ENCODE peak calls at places on chromosomes 4 and X, in nine cellular contexts. B, M, F, Y, P, I, A, Z and H are unnamed samples.

GRCh38 chr4:101163936-101164335 is 183.4 kb downstream of the PPP3CA start:
- DNase-seq in B (no peak), M (peak), F (no peak), Y (no peak), P (peak), I (no peak), A (peak), Z (no peak), H (no peak)

GRCh38 chrX:118220509-118220908 is 103.9 kb upstream of the KLHL13 start:
- DNase-seq in B (no peak), M (no peak), F (no peak), Y (no peak), P (no peak), I (no peak), A (no peak), Z (no peak), H (no peak)

GRCh38 chrX:33252306-33252825 is 41.0 kb upstream of the DMD start:
- DNase-seq in B (no peak), M (no peak), F (no peak), Y (no peak), P (no peak), I (no peak), A (peak), Z (no peak), H (no peak)

GRCh38 chr4:125741825-125742452 is 427.2 kb downstream of the FAT4 start:
- DNase-seq in B (no peak), M (peak), F (no peak), Y (no peak), P (peak), I (no peak), A (peak), Z (peak), H (no peak)

GRCh38 chr4:141571368-141571767 is 65.0 kb upstream of the IL15 start:
- DNase-seq in B (no peak), M (peak), F (no peak), Y (peak), P (peak), I (no peak), A (peak), Z (peak), H (no peak)

GRCh38 chr4:970046-970745 is 3.2 kb downstream of the DGKQ start:
- DNase-seq in B (no peak), M (no peak), F (no peak), Y (no peak), P (no peak), I (no peak), A (no peak), Z (no peak), H (peak)

GRCh38 chr4:41632481-41633073 is 94.6 kb downstream of the LIMCH1 start:
- DNase-seq in B (no peak), M (peak), F (no peak), Y (no peak), P (peak), I (no peak), A (no peak), Z (no peak), H (no peak)

GRCh38 chr4:26150948-26151347 is 169.9 kb upstream of the RBPJ start:
- DNase-seq in B (no peak), M (no peak), F (no peak), Y (no peak), P (peak), I (no peak), A (peak), Z (peak), H (no peak)

GRCh38 chrX:48960291-48960690 is 2.9 kb upstream of the OTUD5 start:
- DNase-seq in B (no peak), M (no peak), F (no peak), Y (no peak), P (no peak), I (no peak), A (no peak), Z (no peak), H (no peak)

GRCh38 chr4:1285790-1286553 is 3.7 kb upstream of the MAEA start:
- DNase-seq in B (no peak), M (peak), F (no peak), Y (no peak), P (peak), I (no peak), A (peak), Z (no peak), H (no peak)

GRCh38 chrX:68121835-68122234 is 311.5 kb downstream of the OPHN1 start:
- DNase-seq in B (no peak), M (no peak), F (no peak), Y (no peak), P (no peak), I (no peak), A (no peak), Z (no peak), H (no peak)

GRCh38 chr4:156913234-156913633 is 58.4 kb downstream of the PDGFC start:
- DNase-seq in B (no peak), M (no peak), F (no peak), Y (no peak), P (no peak), I (no peak), A (no peak), Z (no peak), H (no peak)

GRCh38 chr4:13704020-13704419 is 76.5 kb upstream of the BOD1L1 start:
- DNase-seq in B (no peak), M (no peak), F (no peak), Y (no peak), P (no peak), I (no peak), A (no peak), Z (no peak), H (no peak)

GRCh38 chrX:69236641-69237040 is 71.4 kb upstream of the PJA1 start:
- DNase-seq in B (no peak), M (no peak), F (no peak), Y (no peak), P (no peak), I (no peak), A (no peak), Z (no peak), H (no peak)

GRCh38 chr4:156109943-156110925 is 156.6 kb upstream of the CTSO start:
- DNase-seq in B (no peak), M (peak), F (no peak), Y (peak), P (peak), I (peak), A (peak), Z (peak), H (no peak)

GRCh38 chrX:134599173-134599914 is 58.9 kb downstream of the PLAC1 start:
- DNase-seq in B (no peak), M (peak), F (no peak), Y (peak), P (peak), I (peak), A (peak), Z (peak), H (no peak)

GRCh38 chrX:48458711-48459110 is 11.3 kb downstream of the SLC38A5 start:
- DNase-seq in B (no peak), M (no peak), F (no peak), Y (no peak), P (no peak), I (no peak), A (no peak), Z (peak), H (peak)

GRCh38 chr4:48879561-48880442 is 26.8 kb downstream of the OCIAD2 start:
- DNase-seq in B (no peak), M (no peak), F (no peak), Y (no peak), P (no peak), I (no peak), A (no peak), Z (no peak), H (no peak)

GRCh38 chr4:45636175-45636574 is 487.7 kb downstream of the GABRG1 start:
- DNase-seq in B (no peak), M (no peak), F (no peak), Y (no peak), P (no peak), I (no peak), A (no peak), Z (no peak), H (no peak)

GRCh38 chr4:6200922-6201362 is 593 bp upstream of the JAKMIP1 start:
- DNase-seq in B (no peak), M (no peak), F (no peak), Y (no peak), P (no peak), I (no peak), A (no peak), Z (no peak), H (no peak)

GRCh38 chrX:53547668-53548067 is 113.5 kb upstream of the HSD17B10 start:
- DNase-seq in B (no peak), M (no peak), F (no peak), Y (no peak), P (no peak), I (no peak), A (no peak), Z (no peak), H (no peak)

GRCh38 chrX:21176927-21177571 is 197.2 kb upstream of the CNKSR2 start:
- DNase-seq in B (no peak), M (peak), F (no peak), Y (no peak), P (no peak), I (no peak), A (no peak), Z (no peak), H (no peak)

GRCh38 chr4:117777721-117778120 is 256.6 kb upstream of the NDST3 start:
- DNase-seq in B (no peak), M (no peak), F (no peak), Y (no peak), P (no peak), I (no peak), A (no peak), Z (no peak), H (no peak)

GRCh38 chr4:108426493-108426892 is 193.9 kb upstream of the RPL34 start:
- DNase-seq in B (no peak), M (peak), F (no peak), Y (peak), P (peak), I (no peak), A (peak), Z (peak), H (no peak)

GRCh38 chr4:126752702-126753101 is 880.1 kb upstream of the INTU start:
- DNase-seq in B (no peak), M (no peak), F (no peak), Y (no peak), P (no peak), I (no peak), A (no peak), Z (no peak), H (no peak)

GRCh38 chr4:189049682-189050081 is 891.0 kb upstream of the FRG1 start:
- DNase-seq in B (no peak), M (no peak), F (no peak), Y (no peak), P (no peak), I (no peak), A (no peak), Z (no peak), H (no peak)

DNA sequence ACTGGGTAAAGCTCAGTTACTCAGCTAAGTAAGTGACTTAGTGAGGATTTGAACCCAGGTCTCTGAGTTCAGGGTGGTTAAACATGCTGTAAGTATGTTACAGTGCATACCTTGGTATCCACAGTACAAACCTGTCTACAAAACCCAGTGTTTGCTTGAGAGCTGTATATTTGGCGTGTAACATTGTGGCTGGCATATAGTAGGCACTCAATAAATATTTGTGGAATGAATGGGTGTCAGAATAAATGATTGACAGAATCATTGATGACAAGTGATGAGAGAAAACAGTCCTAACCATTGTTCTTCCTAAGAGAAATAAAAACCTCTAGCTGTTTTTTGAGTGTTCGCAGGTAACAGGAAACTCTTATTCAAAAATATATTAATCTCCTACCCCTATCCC is 79.7 kb upstream of the BCOR start:
- DNase-seq in B (no peak), M (no peak), F (no peak), Y (no peak), P (no peak), I (no peak), A (no peak), Z (no peak), H (no peak)
- H3K4me3 ChIP-seq in B (peak), M (no peak), F (no peak), Y (no peak), P (no peak), I (no peak), A (no peak), Z (peak), H (no peak)

GRCh38 chrX:104270212-104270611 is 15.5 kb upstream of the ESX1 start:
- DNase-seq in B (no peak), M (no peak), F (no peak), Y (no peak), P (no peak), I (no peak), A (no peak), Z (no peak), H (no peak)

DNA sequence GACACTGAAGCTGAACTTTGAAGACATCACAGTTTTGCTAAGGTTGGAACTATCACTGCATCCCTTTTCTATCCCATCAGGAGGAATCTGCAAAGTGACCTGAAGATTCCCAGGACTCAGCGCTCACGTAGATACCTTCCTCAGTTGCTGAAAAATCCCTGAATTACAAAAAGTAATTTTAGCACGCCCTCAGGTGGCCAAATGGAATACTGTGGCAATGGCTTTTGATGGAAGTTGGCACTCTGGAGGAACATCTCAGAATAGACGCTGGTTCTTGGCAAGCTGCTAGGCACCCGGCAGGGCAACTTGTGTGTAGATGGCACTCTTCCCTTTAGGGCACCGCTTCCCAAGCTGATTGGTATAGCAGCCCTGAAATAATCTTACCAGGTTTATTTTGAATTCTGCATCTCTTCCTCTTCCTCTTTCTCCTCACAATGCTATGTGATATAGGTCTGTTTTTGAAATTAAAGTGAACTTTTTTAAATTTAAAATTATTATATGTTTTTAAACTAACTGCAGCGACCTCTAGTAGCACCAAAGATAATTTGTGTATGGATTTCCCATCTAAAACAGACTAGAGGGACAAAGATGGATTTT is 16.3 kb upstream of the ESX1 start:
- DNase-seq in B (no peak), M (peak), F (peak), Y (no peak), P (peak), I (peak), A (peak), Z (peak), H (peak)
- H3K4me3 ChIP-seq in B (no peak), M (peak), F (no peak), Y (peak), P (peak), I (no peak), A (peak), Z (no peak), H (peak)

GRCh38 chr4:76309939-76310549 is 3.5 kb downstream of the STBD1 start:
- DNase-seq in B (no peak), M (no peak), F (no peak), Y (no peak), P (no peak), I (no peak), A (no peak), Z (no peak), H (no peak)
- H3K4me3 ChIP-seq in B (no peak), M (no peak), F (no peak), Y (no peak), P (no peak), I (no peak), A (no peak), Z (no peak), H (no peak)

GRCh38 chr4:154329268-154329858 is 162.2 kb downstream of the DCHS2 start:
- DNase-seq in B (no peak), M (peak), F (no peak), Y (peak), P (peak), I (no peak), A (peak), Z (peak), H (no peak)

GRCh38 chr4:154329939-154330338 is 161.7 kb downstream of the DCHS2 start:
- DNase-seq in B (no peak), M (peak), F (no peak), Y (peak), P (peak), I (peak), A (peak), Z (peak), H (no peak)

GRCh38 chr4:154328030-154328429 is 163.6 kb downstream of the DCHS2 start:
- DNase-seq in B (no peak), M (no peak), F (no peak), Y (no peak), P (no peak), I (no peak), A (no peak), Z (no peak), H (no peak)

GRCh38 chr4:154335588-154335987 is 156.0 kb downstream of the DCHS2 start:
- DNase-seq in B (no peak), M (no peak), F (no peak), Y (no peak), P (no peak), I (no peak), A (no peak), Z (no peak), H (no peak)

GRCh38 chr4:154332681-154333421 is 158.7 kb downstream of the DCHS2 start:
- DNase-seq in B (no peak), M (no peak), F (peak), Y (no peak), P (peak), I (peak), A (peak), Z (peak), H (peak)
- H3K4me3 ChIP-seq in B (peak), M (no peak), F (peak), Y (peak), P (peak), I (no peak), A (peak), Z (peak), H (no peak)

GRCh38 chrX:154980330-154981115 is 42.0 kb downstream of the F8 start:
- DNase-seq in B (peak), M (peak), F (peak), Y (peak), P (peak), I (peak), A (peak), Z (peak), H (peak)
- H3K4me3 ChIP-seq in B (peak), M (peak), F (peak), Y (peak), P (peak), I (no peak), A (peak), Z (no peak), H (peak)

DNA sequence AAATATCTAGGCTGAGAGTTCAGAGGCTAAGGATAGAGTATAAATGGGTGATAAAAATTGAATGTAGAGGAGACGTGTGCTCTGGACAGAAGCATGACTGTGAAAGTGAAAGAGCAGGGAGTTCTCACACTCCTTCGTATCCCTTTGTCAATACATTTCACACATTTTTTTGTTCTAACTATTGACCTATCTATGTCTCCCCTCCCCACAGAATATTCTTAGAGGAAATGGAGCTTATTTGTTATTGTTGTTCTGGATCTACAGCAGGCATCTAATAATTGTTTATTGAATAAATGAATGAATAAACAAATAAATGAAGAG is 57.6 kb downstream of the ENPEP start:
- DNase-seq in B (no peak), M (no peak), F (no peak), Y (no peak), P (no peak), I (no peak), A (peak), Z (peak), H (no peak)
- H3K4me3 ChIP-seq in B (no peak), M (no peak), F (no peak), Y (no peak), P (no peak), I (no peak), A (no peak), Z (no peak), H (no peak)